ENCODE peak calls at places on chromosome 19, in four cellular contexts. One of them, this sample, is unnamed.

GRCh38 chr19:34837262-34837661 is 64.2 kb upstream of the ZNF599 start:
- DNase-seq in cardiac muscle cell: no peak
- DNase-seq in SJCRH30: no peak
- DNase-seq in IMR-90: no peak
- DNase-seq in this sample: no peak

GRCh38 chr19:5686647-5687359 is 3.3 kb upstream of the RPL36 start:
- DNase-seq in cardiac muscle cell: peak
- DNase-seq in SJCRH30: peak
- DNase-seq in IMR-90: peak
- DNase-seq in this sample: peak

GRCh38 chr19:44141191-44142013 is at the start of gene ZNF234:
- DNase-seq in cardiac muscle cell: peak
- DNase-seq in SJCRH30: peak
- DNase-seq in IMR-90: peak
- DNase-seq in this sample: peak

GRCh38 chr19:480016-480855 is 16.1 kb upstream of the MADCAM1 start:
- DNase-seq in cardiac muscle cell: peak
- DNase-seq in SJCRH30: no peak
- DNase-seq in IMR-90: no peak
- DNase-seq in this sample: peak

GRCh38 chr19:5608271-5608666 is 14.3 kb downstream of the SAFB2 start:
- DNase-seq in cardiac muscle cell: no peak
- DNase-seq in SJCRH30: no peak
- DNase-seq in IMR-90: no peak
- DNase-seq in this sample: no peak

GRCh38 chr19:57935731-57936130 is 529 bp upstream of the ZNF418 start:
- DNase-seq in cardiac muscle cell: no peak
- DNase-seq in SJCRH30: no peak
- DNase-seq in IMR-90: no peak
- DNase-seq in this sample: no peak

GRCh38 chr19:1151917-1152601 is 22.0 kb downstream of the SBNO2 start:
- DNase-seq in cardiac muscle cell: no peak
- DNase-seq in SJCRH30: no peak
- DNase-seq in IMR-90: no peak
- DNase-seq in this sample: no peak

GRCh38 chr19:900302-901111 is 7.2 kb downstream of the RNU6-9 start:
- DNase-seq in cardiac muscle cell: no peak
- DNase-seq in SJCRH30: peak
- DNase-seq in IMR-90: no peak
- DNase-seq in this sample: peak

GRCh38 chr19:20422216-20422615 is 143.4 kb downstream of the ZNF737 start:
- DNase-seq in cardiac muscle cell: no peak
- DNase-seq in SJCRH30: no peak
- DNase-seq in IMR-90: no peak
- DNase-seq in this sample: peak

GRCh38 chr19:43541920-43542650 is 9.1 kb downstream of the ZNF575 start:
- DNase-seq in cardiac muscle cell: no peak
- DNase-seq in SJCRH30: no peak
- DNase-seq in IMR-90: no peak
- DNase-seq in this sample: no peak

GRCh38 chr19:51735759-51736449 is 12.1 kb upstream of the HAS1 start:
- DNase-seq in cardiac muscle cell: no peak
- DNase-seq in SJCRH30: peak
- DNase-seq in IMR-90: peak
- DNase-seq in this sample: no peak

GRCh38 chr19:28136796-28137195 is 1076.2 kb downstream of the UQCRFS1 start:
- DNase-seq in cardiac muscle cell: no peak
- DNase-seq in SJCRH30: no peak
- DNase-seq in IMR-90: no peak
- DNase-seq in this sample: no peak

GRCh38 chr19:33171916-33172359 is 22.2 kb upstream of the LRP3 start:
- DNase-seq in cardiac muscle cell: no peak
- DNase-seq in SJCRH30: no peak
- DNase-seq in IMR-90: peak
- DNase-seq in this sample: no peak

GRCh38 chr19:48480151-48480475 is 10.9 kb downstream of the CYTH2 start:
- DNase-seq in cardiac muscle cell: no peak
- DNase-seq in SJCRH30: no peak
- DNase-seq in IMR-90: no peak
- DNase-seq in this sample: no peak
- H3K4me3 ChIP-seq in cardiac muscle cell: no peak
- H3K4me3 ChIP-seq in SJCRH30: no peak
- H3K4me3 ChIP-seq in IMR-90: peak
- H3K4me3 ChIP-seq in this sample: no peak

DNA sequence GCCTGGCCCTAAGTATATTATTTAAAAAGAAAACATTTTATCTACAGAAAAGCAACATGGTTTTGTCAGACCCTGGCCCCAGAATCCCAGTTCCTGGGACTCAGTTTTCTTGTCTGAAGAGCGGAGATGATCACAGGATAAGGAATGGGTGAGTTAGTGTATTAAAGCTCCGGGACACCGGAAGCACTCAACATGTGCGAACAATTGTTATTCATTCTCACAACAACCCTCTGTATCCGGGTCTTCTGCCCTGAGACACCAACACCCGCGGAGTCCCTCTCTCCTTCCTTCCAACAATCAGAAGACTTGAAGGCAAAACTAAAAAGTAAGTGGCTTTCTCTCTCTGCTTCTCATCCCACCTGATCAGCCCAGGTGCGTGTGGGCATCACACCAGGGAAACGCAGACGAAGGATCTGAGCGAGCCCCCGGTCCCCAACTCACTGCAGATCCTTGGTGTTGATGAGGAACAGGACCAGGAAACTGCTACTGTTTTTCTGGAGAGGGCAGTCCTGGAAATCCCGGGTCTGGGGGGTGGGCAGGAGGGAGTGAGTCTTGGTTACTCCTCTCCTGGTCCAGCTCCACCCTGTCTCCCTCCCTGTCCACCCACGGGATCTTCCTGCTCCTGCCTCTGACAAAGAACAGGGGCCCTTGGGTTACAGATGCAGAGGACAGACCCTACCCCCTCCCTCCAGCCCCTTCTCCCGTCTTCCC is 2.0 kb downstream of the GPR108 start:
- DNase-seq in cardiac muscle cell: no peak
- DNase-seq in SJCRH30: no peak
- DNase-seq in IMR-90: no peak
- DNase-seq in this sample: no peak
- H3K27ac ChIP-seq in cardiac muscle cell: peak
- H3K27ac ChIP-seq in SJCRH30: no peak
- H3K27ac ChIP-seq in IMR-90: no peak
- H3K27ac ChIP-seq in this sample: no peak

GRCh38 chr19:13209797-13210775 is 59.9 kb downstream of the IER2 start:
- DNase-seq in cardiac muscle cell: no peak
- DNase-seq in SJCRH30: no peak
- DNase-seq in IMR-90: no peak
- DNase-seq in this sample: no peak

GRCh38 chr19:13208131-13208963 is 58.1 kb downstream of the IER2 start:
- DNase-seq in cardiac muscle cell: no peak
- DNase-seq in SJCRH30: no peak
- DNase-seq in IMR-90: peak
- DNase-seq in this sample: no peak

GRCh38 chr19:13208964-13209796 is 59.0 kb downstream of the IER2 start:
- DNase-seq in cardiac muscle cell: no peak
- DNase-seq in SJCRH30: no peak
- DNase-seq in IMR-90: no peak
- DNase-seq in this sample: no peak

GRCh38 chr19:13206581-13206980 is 56.4 kb downstream of the IER2 start:
- DNase-seq in cardiac muscle cell: no peak
- DNase-seq in SJCRH30: no peak
- DNase-seq in IMR-90: no peak
- DNase-seq in this sample: no peak

DNA sequence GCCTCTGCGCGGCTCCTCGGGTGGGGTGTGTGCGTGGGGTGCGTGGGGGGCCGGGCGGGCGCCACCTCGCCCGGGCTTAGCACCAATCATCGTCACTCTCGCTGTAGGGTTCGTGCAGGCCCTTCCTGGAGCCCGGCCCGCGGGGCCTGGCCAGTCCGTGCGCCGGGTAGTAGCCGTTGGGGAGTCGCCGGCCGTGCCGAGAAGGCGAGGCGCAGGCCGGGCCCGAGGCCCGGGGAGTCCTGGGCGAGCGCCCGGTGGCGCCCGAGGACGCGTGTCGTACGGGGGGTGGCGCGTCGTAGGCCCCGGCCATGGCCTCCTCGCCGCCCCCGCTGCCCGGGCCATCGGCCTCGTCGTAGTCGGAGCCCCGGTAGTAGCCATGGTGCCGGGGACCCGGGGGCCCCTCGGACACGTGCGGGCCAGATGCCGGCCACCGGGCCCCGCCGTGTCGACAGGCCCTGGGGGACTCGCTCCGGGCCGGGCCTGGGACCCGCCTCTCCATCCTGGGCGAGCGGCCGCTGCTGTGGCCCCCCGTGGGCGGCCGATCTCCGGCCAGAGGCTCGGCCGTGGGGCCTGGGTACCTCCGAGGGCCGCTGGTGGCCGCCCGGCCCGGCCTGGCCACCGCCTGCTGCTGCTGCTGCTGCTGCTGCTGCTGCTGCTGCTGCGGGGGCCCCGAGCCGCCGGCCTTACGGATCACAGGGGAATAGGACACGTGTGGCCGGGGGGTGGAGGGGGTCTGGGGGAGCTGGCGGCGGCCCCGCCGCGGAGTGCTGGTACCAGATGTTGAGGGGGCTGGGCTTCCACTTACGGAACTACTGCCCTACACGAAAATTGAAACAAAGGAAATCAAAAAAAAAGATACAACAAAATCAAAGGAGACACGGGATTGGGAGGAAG is 57.3 kb downstream of the IER2 start:
- DNase-seq in cardiac muscle cell: no peak
- DNase-seq in SJCRH30: no peak
- DNase-seq in IMR-90: no peak
- DNase-seq in this sample: no peak
- H3K4me3 ChIP-seq in cardiac muscle cell: no peak
- H3K4me3 ChIP-seq in SJCRH30: peak
- H3K4me3 ChIP-seq in IMR-90: peak
- H3K4me3 ChIP-seq in this sample: no peak

GRCh38 chr19:12778905-12779161 is 3.5 kb upstream of the HOOK2 start:
- DNase-seq in cardiac muscle cell: no peak
- DNase-seq in SJCRH30: no peak
- DNase-seq in IMR-90: no peak
- DNase-seq in this sample: no peak
- H3K27ac ChIP-seq in cardiac muscle cell: peak
- H3K27ac ChIP-seq in SJCRH30: peak
- H3K27ac ChIP-seq in IMR-90: peak
- H3K27ac ChIP-seq in this sample: peak

DNA sequence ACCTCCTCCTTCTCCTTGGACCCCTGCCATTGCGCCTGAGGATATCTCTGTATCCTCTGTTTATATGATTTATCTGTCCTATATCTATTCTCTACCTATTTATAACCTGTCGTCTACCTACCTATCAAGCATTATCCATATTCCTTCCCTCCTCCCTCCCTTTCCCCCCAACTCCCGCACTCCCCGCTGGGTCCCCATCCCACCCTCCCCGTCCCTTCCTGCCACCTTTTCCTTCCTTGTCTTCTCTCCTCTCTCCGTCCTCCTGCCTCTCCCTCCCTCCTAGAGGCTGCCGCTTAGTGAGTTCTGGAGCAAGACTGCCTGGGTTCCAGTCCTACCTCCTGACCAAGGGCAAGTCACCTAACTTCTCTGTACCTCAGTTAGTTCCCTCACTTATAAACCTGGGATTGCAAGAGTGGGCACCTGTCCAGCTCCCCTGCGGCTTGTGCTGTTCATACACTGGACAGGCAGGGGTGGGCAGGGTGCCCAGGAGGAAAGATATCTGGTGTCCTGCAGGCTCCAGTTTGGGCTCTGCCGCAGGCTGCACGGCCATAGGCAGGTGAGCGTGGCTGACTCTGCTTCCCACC is 16.1 kb downstream of the TTYH1 start:
- DNase-seq in cardiac muscle cell: no peak
- DNase-seq in SJCRH30: peak
- DNase-seq in IMR-90: peak
- DNase-seq in this sample: no peak
- H3K4me3 ChIP-seq in cardiac muscle cell: peak
- H3K4me3 ChIP-seq in SJCRH30: no peak
- H3K4me3 ChIP-seq in IMR-90: no peak
- H3K4me3 ChIP-seq in this sample: no peak

GRCh38 chr19:2582984-2583956 is 107.3 kb downstream of the GADD45B start:
- DNase-seq in cardiac muscle cell: no peak
- DNase-seq in SJCRH30: no peak
- DNase-seq in IMR-90: no peak
- DNase-seq in this sample: no peak
- H3K27ac ChIP-seq in cardiac muscle cell: no peak
- H3K27ac ChIP-seq in SJCRH30: no peak
- H3K27ac ChIP-seq in IMR-90: no peak
- H3K27ac ChIP-seq in this sample: no peak

GRCh38 chr19:15124572-15125231 is 17.5 kb downstream of the SYDE1 start:
- DNase-seq in cardiac muscle cell: no peak
- DNase-seq in SJCRH30: no peak
- DNase-seq in IMR-90: no peak
- DNase-seq in this sample: no peak

GRCh38 chr19:15122331-15123030 is 15.3 kb downstream of the SYDE1 start:
- DNase-seq in cardiac muscle cell: no peak
- DNase-seq in SJCRH30: no peak
- DNase-seq in IMR-90: no peak
- DNase-seq in this sample: no peak

GRCh38 chr19:15125232-15126067 is 18.2 kb downstream of the SYDE1 start:
- DNase-seq in cardiac muscle cell: peak
- DNase-seq in SJCRH30: peak
- DNase-seq in IMR-90: peak
- DNase-seq in this sample: peak

GRCh38 chr19:15123031-15123890 is 16.1 kb downstream of the SYDE1 start:
- DNase-seq in cardiac muscle cell: no peak
- DNase-seq in SJCRH30: no peak
- DNase-seq in IMR-90: no peak
- DNase-seq in this sample: no peak

GRCh38 chr19:15123900-15124299 is 16.7 kb downstream of the SYDE1 start:
- DNase-seq in cardiac muscle cell: no peak
- DNase-seq in SJCRH30: no peak
- DNase-seq in IMR-90: no peak
- DNase-seq in this sample: no peak
- H3K4me3 ChIP-seq in cardiac muscle cell: no peak
- H3K4me3 ChIP-seq in SJCRH30: no peak
- H3K4me3 ChIP-seq in IMR-90: no peak
- H3K4me3 ChIP-seq in this sample: peak

DNA sequence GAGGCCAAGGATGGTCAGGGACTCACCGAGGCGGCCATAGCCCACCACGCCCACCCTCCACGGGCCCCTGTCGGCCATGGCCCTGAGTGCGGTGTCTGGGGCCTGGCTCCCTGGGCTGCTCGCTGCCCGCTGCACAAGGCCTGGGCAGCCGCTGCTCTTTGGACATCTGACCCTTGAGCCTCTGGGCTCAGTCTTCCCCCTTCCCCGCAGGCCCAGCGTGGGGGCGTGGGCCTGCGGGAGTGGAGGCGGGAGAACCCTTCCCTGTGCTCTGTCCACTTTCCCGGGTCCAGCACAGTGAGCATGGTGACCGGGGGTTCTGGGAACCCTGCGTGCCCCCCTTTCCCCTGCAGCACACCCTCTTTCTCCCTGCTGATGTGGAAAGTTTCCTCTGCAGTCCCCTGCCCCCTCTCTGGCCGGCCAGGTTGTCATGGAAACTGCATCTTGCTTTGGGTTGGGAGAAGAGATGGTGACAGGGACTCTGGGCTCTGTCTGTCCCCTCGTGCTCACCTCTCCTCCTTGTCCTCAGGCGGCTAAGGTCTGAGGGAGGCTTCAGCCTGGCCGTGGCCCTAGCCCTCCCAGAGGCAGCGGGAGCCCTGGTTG is at the start of gene ASPDH:
- DNase-seq in cardiac muscle cell: no peak
- DNase-seq in SJCRH30: no peak
- DNase-seq in IMR-90: no peak
- DNase-seq in this sample: no peak
- H3K27ac ChIP-seq in cardiac muscle cell: peak
- H3K27ac ChIP-seq in SJCRH30: no peak
- H3K27ac ChIP-seq in IMR-90: no peak
- H3K27ac ChIP-seq in this sample: no peak

This sample was measured in WERI-Rb-1.